ENCODE peak calls at places on chromosomes 4 and X, in eight cellular contexts. T is CD8-positive, alpha-beta T cell; M is OCI-LY7; L is Peyer's patch; Y is WERI-Rb-1; F is breast epithelium; R is GM12878; G is upper lobe of right lung. S is an unnamed sample.

GRCh38 chr4:1855334-1856070 is 454 bp downstream of the LETM1 start:
- DNase-seq in F (no peak), Y (peak; percentile 41), L (peak; percentile 54), M (peak; percentile 30), T (peak; percentile 16), R (no peak), G (peak; percentile 73), S (no peak)

GRCh38 chr4:78057135-78057599 is at the start of gene FRAS1:
- DNase-seq in L (peak; percentile 46), G (peak; percentile 68), F (no peak), T (peak; percentile 22), Y (peak; percentile 22), M (peak; percentile 72), R (no peak), S (no peak)

GRCh38 chr4:3827616-3828492 is 61.7 kb downstream of the ADRA2C start:
- DNase-seq in G (peak; percentile 89), M (no peak), L (peak; percentile 81), F (peak; percentile 86), R (no peak), Y (no peak), T (no peak), S (peak; percentile 66)

GRCh38 chr4:20773144-20773997 is 73.1 kb downstream of the PACRGL start:
- DNase-seq in R (no peak), L (peak; percentile 66), G (no peak), Y (peak; percentile 61), M (peak; percentile 43), F (no peak), T (peak; percentile 16), S (peak; percentile 58)

GRCh38 chr4:182806259-182807252 is 110.6 kb downstream of the DCTD start:
- DNase-seq in R (no peak), Y (peak; percentile 88), G (peak; percentile 89), F (peak; percentile 74), L (peak; percentile 85), M (peak; percentile 37), T (peak; percentile 63), S (peak; percentile 76)

GRCh38 chr4:99861120-99861905 is 32.9 kb downstream of the LAMTOR3 start:
- DNase-seq in T (no peak), R (no peak), G (no peak), Y (no peak), L (no peak), F (no peak), M (no peak), S (no peak)

GRCh38 chrX:113058634-113059033 is 218.0 kb upstream of the AMOT start:
- DNase-seq in M (no peak), L (no peak), Y (no peak), T (no peak), G (no peak), F (no peak), R (peak; percentile 2), S (no peak)

GRCh38 chrX:13068651-13069050 is 24.2 kb upstream of the FAM9C start:
- DNase-seq in L (no peak), G (no peak), Y (no peak), R (no peak), T (no peak), F (no peak), M (no peak), S (no peak)

GRCh38 chrX:135596495-135596894 is 76.0 kb downstream of the INTS6L start:
- DNase-seq in F (no peak), T (peak; percentile 43), R (no peak), L (peak; percentile 48), G (peak; percentile 63), Y (peak; percentile 51), M (peak; percentile 42), S (no peak)

GRCh38 chrX:124804962-124805361 is 458.6 kb downstream of the SH2D1A start:
- DNase-seq in G (no peak), Y (no peak), F (no peak), L (no peak), R (no peak), T (no peak), M (no peak), S (no peak)

GRCh38 chr4:20916106-20916505 is 215.8 kb downstream of the PACRGL start:
- DNase-seq in G (no peak), R (no peak), F (no peak), M (no peak), Y (no peak), T (no peak), L (peak; percentile 73), S (no peak)

GRCh38 chr4:83889802-83890201 is 353.9 kb downstream of the GPAT3 start:
- DNase-seq in F (no peak), M (no peak), R (no peak), T (no peak), G (no peak), L (no peak), Y (no peak), S (no peak)

GRCh38 chr4:99047710-99048109 is 40.9 kb downstream of the ADH5 start:
- DNase-seq in T (no peak), R (no peak), Y (no peak), F (no peak), M (no peak), L (no peak), G (no peak), S (no peak)

GRCh38 chr4:121072080-121072835 is at the start of gene NDNF:
- DNase-seq in T (peak; percentile 33), M (no peak), R (no peak), G (peak; percentile 87), Y (peak; percentile 69), L (peak; percentile 44), F (no peak), S (no peak)
- TF ChIP-seq CTCF in T (no peak), M (no peak), R (no peak), G (no peak), Y (no peak), L (no peak), F (no peak), S (no peak)

GRCh38 chrX:1361910-1362309 is 25.3 kb downstream of the IL3RA start:
- DNase-seq in R (no peak), T (no peak), Y (no peak), M (no peak), F (no peak), G (no peak), L (no peak), S (no peak)
- H3K36me3 ChIP-seq in R (peaks cover 3% of the 10 kb centered on the region), T (peaks cover 4% of the 10 kb centered on the region), Y (peaks cover 10% of the 10 kb centered on the region), M (no peaks in the 10 kb centered on the region), F (peaks cover 10% of the 10 kb centered on the region), G (peaks cover 15% of the 10 kb centered on the region), L (peaks cover 20% of the 10 kb centered on the region), S (peaks cover 18% of the 10 kb centered on the region)

GRCh38 chrX:41014776-41015175 is 70.5 kb upstream of the USP9X start:
- DNase-seq in G (no peak), R (no peak), F (no peak), Y (no peak), T (no peak), L (no peak), M (no peak), S (no peak)
- H3K27ac ChIP-seq in G (no peak overlapping the region), R (no peak overlapping the region), F (no peak overlapping the region), Y (no peak overlapping the region), T (no peak overlapping the region), L (no peak overlapping the region), M (no peak overlapping the region), S (no peak overlapping the region)

GRCh38 chr4:101081166-101081565 is 266.2 kb downstream of the PPP3CA start:
- DNase-seq in M (no peak), T (no peak), R (no peak), L (no peak), F (no peak), G (no peak), Y (no peak), S (no peak)

GRCh38 chr4:101089168-101089567 is 258.2 kb downstream of the PPP3CA start:
- DNase-seq in F (no peak), M (no peak), L (no peak), R (no peak), G (no peak), T (no peak), Y (no peak), S (no peak)

GRCh38 chr4:101081695-101082369 is 265.5 kb downstream of the PPP3CA start:
- DNase-seq in R (no peak), L (no peak), G (no peak), Y (no peak), M (no peak), F (no peak), T (no peak), S (no peak)

DNA sequence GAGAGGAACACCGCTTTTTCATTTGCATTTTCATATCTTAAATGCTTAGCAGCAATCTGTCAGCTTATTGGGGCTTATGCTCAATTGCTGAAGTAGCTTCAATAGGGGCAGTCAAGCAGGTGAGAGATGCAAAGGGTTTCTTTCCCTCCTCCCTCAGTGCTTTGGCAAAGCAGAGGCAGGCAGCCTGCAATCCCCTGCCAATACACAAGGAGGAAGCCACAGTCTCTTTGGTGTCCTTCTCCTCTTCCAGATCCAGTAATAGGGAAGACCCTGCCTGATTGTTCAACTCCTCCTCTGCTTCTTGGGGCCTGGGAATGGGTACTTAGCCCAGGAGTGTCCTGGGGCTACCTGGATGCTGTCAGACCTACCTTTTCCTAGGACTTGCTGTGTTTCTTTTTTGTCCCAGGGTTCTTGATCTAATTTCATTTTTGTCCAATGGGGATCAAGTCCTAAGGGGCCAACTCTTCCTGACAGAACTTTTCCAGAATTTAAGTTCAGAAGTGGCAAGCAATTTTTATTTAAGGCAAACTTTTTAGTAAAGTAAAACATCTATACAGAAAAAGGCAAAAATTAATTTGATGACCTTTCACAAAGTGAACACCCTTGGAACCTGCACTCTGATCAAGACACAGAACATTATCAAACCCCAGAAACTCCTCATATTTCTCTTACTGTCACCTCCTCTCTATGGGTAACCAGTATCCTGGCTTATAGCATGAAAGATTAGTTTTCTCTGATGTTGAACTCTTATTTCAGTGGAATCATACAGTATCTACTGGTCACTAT is 260.3 kb downstream of the PPP3CA start:
- DNase-seq in Y (peak; percentile 31), F (no peak), G (no peak), L (no peak), T (no peak), M (peak; percentile 39), R (no peak), S (no peak)
- TF ChIP-seq CTCF in Y (peak; percentile 39), F (no peak), G (no peak), L (no peak), T (no peak), M (peak; percentile 38), R (peak; percentile 16), S (no peak)

S was measured in right atrium auricular region.